ENCODE peak calls at places on chromosomes 13 and 19, in ten cellular contexts. F is body of pancreas, K is PC-3, A is ovary, I is breast epithelium, H is Panc1, E is fibroblast of pulmonary artery, S is stomach, Y is bronchial epithelial cell, U is cardiac muscle cell. D is an unnamed sample.

GRCh38 chr13:106038752-106039151 is 496.7 kb downstream of the EFNB2 start:
- DNase-seq in U (peak), A (no peak), Y (peak), K (peak), E (peak), H (no peak), S (no peak), F (no peak), I (no peak), D (no peak)

GRCh38 chr13:107192289-107192688 is 624.4 kb upstream of the ARGLU1 start:
- DNase-seq in A (no peak), I (no peak), F (no peak), Y (no peak), E (no peak), S (peak), H (no peak), K (no peak), U (no peak), D (no peak)

GRCh38 chr13:108963846-108964600 is 334.6 kb downstream of the MYO16 start:
- DNase-seq in F (no peak), K (peak), H (no peak), S (no peak), Y (peak), U (peak), I (no peak), E (peak), A (no peak), D (no peak)

GRCh38 chr19:39599116-39599515 is 3.2 kb upstream of the LGALS13 start:
- DNase-seq in H (no peak), Y (peak), F (no peak), E (peak), K (peak), S (no peak), A (no peak), I (no peak), U (peak), D (no peak)

GRCh38 chr13:39263531-39263930 is 225.3 kb downstream of the NHLRC3 start:
- DNase-seq in U (no peak), Y (no peak), K (no peak), F (no peak), E (no peak), A (no peak), I (no peak), H (no peak), S (no peak), D (no peak)

GRCh38 chr13:27627377-27627776 is 5.7 kb downstream of the POLR1D start:
- DNase-seq in F (no peak), K (no peak), H (no peak), A (no peak), S (no peak), U (no peak), Y (no peak), E (no peak), I (no peak), D (no peak)

GRCh38 chr19:16368385-16369305 is 44.0 kb downstream of the KLF2 start:
- DNase-seq in F (no peak), A (no peak), H (no peak), U (no peak), S (no peak), Y (no peak), I (no peak), K (no peak), E (no peak), D (no peak)

GRCh38 chr19:46076951-46077814 is 36.4 kb upstream of the IGFL4 start:
- DNase-seq in S (peak), I (no peak), H (no peak), E (peak), Y (peak), K (peak), A (peak), U (peak), F (peak), D (peak)

GRCh38 chr13:34942732-34943674 is 933 bp downstream of the NBEA start:
- DNase-seq in K (peak), S (peak), I (no peak), H (no peak), A (peak), Y (no peak), E (no peak), U (peak), F (peak), D (peak)

GRCh38 chr13:44801990-44802389 is 187.3 kb downstream of the NUFIP1 start:
- DNase-seq in A (no peak), F (no peak), U (peak), I (no peak), H (no peak), S (peak), K (peak), E (peak), Y (peak), D (peak)
- H3K4me3 ChIP-seq in A (no peak), F (no peak), U (no peak), I (no peak), H (no peak), S (no peak), K (no peak), E (no peak), Y (no peak), D (no peak)

GRCh38 chr19:18229474-18229873 is 3.2 kb upstream of the PDE4C start:
- DNase-seq in F (no peak), K (no peak), U (no peak), Y (no peak), A (no peak), S (no peak), E (no peak), I (no peak), H (no peak), D (no peak)
- TF ChIP-seq CTCF in F (no peak), K (peak), U (peak), Y (peak), A (no peak), S (no peak), E (peak), I (no peak), H (no peak), D (no peak)

GRCh38 chr19:1238373-1239303 is 833 bp upstream of the CBARP start:
- DNase-seq in A (peak), U (no peak), I (no peak), Y (no peak), F (no peak), H (no peak), S (no peak), K (no peak), E (no peak), D (no peak)
- H3K4me3 ChIP-seq in A (peak), U (peak), I (peak), Y (no peak), F (no peak), H (peak), S (peak), K (no peak), E (peak), D (no peak)

GRCh38 chr19:2952953-2953481 is 8.2 kb upstream of the ZNF77 start:
- DNase-seq in A (no peak), E (no peak), S (peak), F (peak), U (no peak), Y (peak), I (peak), K (peak), H (no peak), D (no peak)
- TF ChIP-seq CTCF in A (no peak), E (no peak), S (no peak), F (no peak), U (no peak), Y (peak), I (peak), K (no peak), H (no peak), D (no peak)

DNA sequence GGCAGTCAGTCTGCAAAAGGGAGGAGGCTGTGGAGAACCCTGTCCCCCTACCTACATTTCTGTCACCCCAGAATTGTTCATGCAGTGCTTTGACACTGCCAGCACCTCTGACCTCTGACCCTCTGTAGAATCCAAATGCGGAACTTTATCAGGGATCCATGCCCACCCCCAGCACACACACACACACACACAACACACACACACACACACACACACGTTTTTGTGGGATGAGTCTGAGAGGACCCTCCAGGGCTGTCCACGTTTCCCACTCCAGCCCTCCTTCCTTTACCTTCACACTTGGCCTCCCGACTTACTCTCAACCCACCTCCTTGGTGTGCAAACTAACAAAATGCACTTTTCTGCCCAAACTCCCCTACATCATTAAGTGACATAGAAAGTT is 42.3 kb upstream of the TSHZ3 start:
- DNase-seq in F (no peak), I (no peak), U (no peak), Y (no peak), S (no peak), E (no peak), K (no peak), H (no peak), A (no peak), D (no peak)
- H3K4me3 ChIP-seq in F (no peak), I (no peak), U (no peak), Y (no peak), S (no peak), E (no peak), K (no peak), H (no peak), A (no peak), D (no peak)

GRCh38 chr19:9352505-9352904 is 10.3 kb upstream of the ZNF177 start:
- DNase-seq in I (no peak), A (no peak), U (no peak), K (no peak), E (no peak), H (no peak), Y (no peak), F (no peak), S (no peak), D (no peak)

GRCh38 chr19:9345005-9345404 is 17.8 kb upstream of the ZNF177 start:
- DNase-seq in S (no peak), I (no peak), H (no peak), U (no peak), E (no peak), F (no peak), Y (no peak), A (no peak), K (no peak), D (no peak)

GRCh38 chr19:9353011-9353410 is 9.8 kb upstream of the ZNF177 start:
- DNase-seq in A (no peak), I (no peak), S (no peak), E (no peak), F (no peak), H (no peak), U (no peak), Y (no peak), K (peak), D (no peak)

GRCh38 chr19:9348671-9349070 is 14.1 kb upstream of the ZNF177 start:
- DNase-seq in S (no peak), K (no peak), E (no peak), U (no peak), Y (no peak), A (no peak), H (no peak), I (no peak), F (no peak), D (no peak)

DNA sequence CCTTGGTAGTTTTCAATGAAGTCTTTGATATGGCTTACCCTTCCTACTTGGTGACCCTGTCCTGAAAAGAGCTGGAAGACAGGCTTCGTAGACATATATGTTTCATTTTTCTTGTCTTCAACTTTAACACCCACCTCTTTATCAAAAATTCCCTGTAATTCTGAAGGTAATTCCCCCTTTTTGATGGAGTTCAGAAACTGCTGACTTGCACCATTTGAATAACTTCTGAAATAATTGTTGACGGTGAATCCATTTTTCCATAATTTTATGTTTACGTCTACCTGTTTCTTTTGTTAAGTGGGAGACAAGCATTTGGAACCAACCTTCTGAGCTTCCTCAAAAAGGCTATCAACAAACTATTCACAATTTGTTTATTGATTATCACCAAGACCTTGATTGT is 14.6 kb upstream of the ZNF177 start:
- DNase-seq in H (no peak), S (no peak), I (no peak), U (no peak), Y (no peak), F (no peak), K (no peak), E (no peak), A (no peak), D (no peak)
- TF ChIP-seq CTCF in H (no peak), S (no peak), I (no peak), U (no peak), Y (no peak), F (no peak), K (no peak), E (no peak), A (no peak), D (no peak)

DNA sequence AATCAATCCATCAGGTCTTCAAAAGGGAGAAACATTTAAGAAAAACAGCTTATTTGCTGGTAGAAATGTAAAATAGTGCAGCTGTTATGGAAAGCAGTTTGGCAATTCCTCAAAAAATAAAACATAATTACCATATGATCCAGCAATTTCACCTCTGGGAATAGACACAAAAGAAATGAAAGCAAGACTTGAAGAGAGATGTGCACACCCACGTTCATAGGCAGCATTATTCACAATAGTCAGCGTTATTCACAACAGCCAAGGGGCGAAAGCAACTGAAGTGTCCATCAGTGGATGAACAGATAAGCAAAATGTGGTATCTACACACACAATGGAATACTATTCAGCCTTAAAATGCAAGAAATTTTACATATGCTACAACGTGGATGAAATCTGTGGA is 45.1 kb upstream of the DOCK9 start:
- DNase-seq in Y (peak), F (no peak), E (no peak), A (no peak), H (no peak), I (no peak), K (no peak), U (peak), S (no peak), D (no peak)
- H3K4me3 ChIP-seq in Y (no peak), F (no peak), E (no peak), A (no peak), H (no peak), I (no peak), K (no peak), U (no peak), S (no peak), D (no peak)

DNA sequence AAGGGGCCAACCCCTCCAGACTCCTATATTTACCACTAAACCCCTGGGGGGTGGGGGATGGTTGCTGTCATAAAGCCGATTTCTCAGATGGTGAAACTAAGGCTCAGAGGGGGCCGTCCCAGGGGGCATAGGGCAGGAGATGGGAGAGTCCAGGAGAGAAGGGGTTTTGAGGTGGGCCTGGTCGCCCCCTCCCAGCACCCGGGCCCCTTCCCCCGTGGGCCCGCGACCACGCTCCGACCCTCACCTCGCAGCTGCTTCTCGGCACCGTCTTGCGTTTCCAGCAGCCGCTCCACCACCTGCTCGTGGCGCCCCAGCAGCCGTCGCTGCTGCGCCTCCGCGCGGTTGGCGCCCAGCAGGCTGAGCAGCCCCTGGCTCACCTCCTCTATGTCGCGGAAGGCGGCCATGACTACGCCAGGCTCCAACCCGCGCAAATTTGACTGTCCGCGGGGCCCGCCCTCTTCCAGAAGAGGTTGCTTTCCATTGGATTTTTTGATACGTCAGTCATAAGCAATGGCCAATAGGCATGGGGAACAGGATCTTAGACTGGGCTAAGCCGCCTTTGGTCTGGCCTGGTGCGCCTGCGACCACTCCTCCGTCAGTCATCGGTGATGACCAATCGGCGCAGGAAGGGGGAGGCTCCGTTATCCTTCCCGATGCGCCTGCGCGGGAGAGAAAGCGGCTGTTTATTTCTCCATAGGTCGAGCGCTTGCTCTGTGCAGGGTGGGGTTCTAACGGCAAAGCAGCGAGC is at the start of gene SPC24:
- DNase-seq in A (peak), Y (peak), K (peak), E (peak), I (peak), S (peak), U (peak), H (peak), F (peak), D (peak)
- TF ChIP-seq CTCF in A (no peak), Y (no peak), K (no peak), E (no peak), I (no peak), S (no peak), U (no peak), H (no peak), F (no peak), D (no peak)

GRCh38 chr19:48400018-48400742 is 6.7 kb downstream of the GRIN2D start:
- DNase-seq in A (no peak), U (peak), I (no peak), E (peak), F (no peak), S (peak), K (peak), H (no peak), Y (peak), D (peak)
- H3K4me3 ChIP-seq in A (no peak), U (peak), I (no peak), E (no peak), F (no peak), S (peak), K (no peak), H (no peak), Y (peak), D (no peak)

DNA sequence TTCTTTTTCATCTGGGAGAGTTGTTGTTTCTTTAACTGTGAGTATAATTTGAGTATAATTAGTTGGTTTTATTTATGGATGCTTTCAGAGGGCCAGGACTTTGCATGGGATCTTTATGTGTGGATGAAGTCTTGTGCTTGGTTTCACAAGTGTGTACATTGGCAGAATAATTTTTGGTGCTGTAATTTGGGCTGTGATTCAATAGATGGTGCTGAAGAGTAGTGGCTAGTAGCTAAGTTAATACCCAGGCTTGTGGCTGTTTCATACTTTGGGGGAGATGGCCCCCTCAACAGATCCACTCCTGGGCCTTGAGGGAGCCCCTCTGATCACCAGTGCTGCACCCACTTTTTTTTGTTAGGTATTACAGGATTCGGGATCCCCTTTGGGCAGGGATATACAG is 1142.4 kb downstream of the SLITRK1 start:
- DNase-seq in F (no peak), K (peak), H (no peak), I (no peak), E (peak), U (peak), A (no peak), Y (no peak), S (no peak), D (no peak)
- TF ChIP-seq CTCF in F (no peak), K (peak), H (no peak), I (no peak), E (peak), U (peak), A (no peak), Y (no peak), S (no peak), D (no peak)

D was measured in lower leg skin.